ENCODE peak calls at places on chromosomes 16 and 17, in eight cellular contexts. P is IMR-90; W is T1000; C is left ventricle myocardium inferior; N is NCI-H187; X is NCI-H1092 treated with DMSO at 0.1 percent for 48 hours; S is stimulated activated CD8-positive, alpha-beta memory T cell treated with anti-CD3 and anti-CD28 coated beads, Interleukin-2, amount 100 ng/mL, for 48 hours; T is NCI-H460. K is an unnamed sample.

GRCh38 chr16:55470533-55471371 is 8.2 kb upstream of the MMP2 start:
- DNase-seq in P (no peak), W (peak), C (no peak), N (no peak), X (no peak), S (no peak), T (no peak), K (peak)

GRCh38 chr17:4815043-4815675 is 8.2 kb downstream of the PLD2 start:
- DNase-seq in P (no peak), W (no peak), C (no peak), N (no peak), X (no peak), S (no peak), T (no peak), K (peak)

GRCh38 chr17:57666946-57667345 is 78.2 kb downstream of the CCDC182 start:
- DNase-seq in P (no peak), W (no peak), C (no peak), N (no peak), X (no peak), S (no peak), T (no peak), K (no peak)

GRCh38 chr17:34146440-34147043 is 108.5 kb upstream of the CCL2 start:
- DNase-seq in P (no peak), W (no peak), C (peak), N (peak), X (no peak), S (peak), T (peak), K (no peak)

GRCh38 chr16:13873835-13874438 is 46.0 kb upstream of the ERCC4 start:
- DNase-seq in P (peak), W (no peak), C (no peak), N (no peak), X (peak), S (no peak), T (peak), K (no peak)

GRCh38 chr17:50767446-50767845 is at the start of gene ANKRD40CL:
- DNase-seq in P (no peak), W (no peak), C (no peak), N (no peak), X (no peak), S (no peak), T (no peak), K (no peak)

GRCh38 chr17:65134035-65134434 is 3.1 kb upstream of the RGS9 start:
- DNase-seq in P (no peak), W (no peak), C (no peak), N (no peak), X (no peak), S (no peak), T (no peak), K (no peak)

GRCh38 chr17:71084838-71085237 is 915.5 kb downstream of the KCNJ2 start:
- DNase-seq in P (no peak), W (no peak), C (no peak), N (no peak), X (no peak), S (no peak), T (no peak), K (no peak)

GRCh38 chr16:81582655-81583441 is 138.2 kb downstream of the CMIP start:
- DNase-seq in P (no peak), W (no peak), C (no peak), N (no peak), X (no peak), S (no peak), T (no peak), K (peak)